ENCODE peak calls at places on chromosomes 11 and 22, in ten cellular contexts. X is activated gamma-delta T cell, Z is foreskin fibroblast, S is body of pancreas, M is NCI-H524, D is T-helper 22 cell, A is fibroblast of mammary gland, B is left colon, O is AG08396, E is activated T-cell treated with anti-CD3 and anti-CD28 coated beads for 1 hour. G is an unnamed sample.
A peak's percentile ranks its signal among the peaks of the same experiment; 100 is the strongest.

GRCh38 chr11:693887-694562 is 997 bp downstream of the DEAF1 start:
- DNase-seq in O (no peak), A (no peak), S (peak; percentile 55), Z (no peak), D (no peak), X (no peak), B (peak; percentile 71), M (no peak), E (no peak), G (no peak)

GRCh38 chr11:3169952-3170755 is 5.0 kb upstream of the OSBPL5 start:
- DNase-seq in A (peak; percentile 75), X (no peak), E (no peak), B (no peak), Z (no peak), M (no peak), O (no peak), D (no peak), S (peak; percentile 48), G (no peak)

GRCh38 chr22:39723899-39724351 is 153.4 kb downstream of the CACNA1I start:
- DNase-seq in S (no peak), D (no peak), Z (peak; percentile 2), O (no peak), M (no peak), X (no peak), A (peak; percentile 32), E (no peak), B (no peak), G (no peak)

GRCh38 chr22:33210129-33210784 is 152.1 kb upstream of the SYN3 start:
- DNase-seq in A (peak; percentile 49), S (peak; percentile 22), M (peak; percentile 26), X (no peak), Z (no peak), E (no peak), D (no peak), O (peak; percentile 50), B (no peak), G (peak; percentile 50)

GRCh38 chr11:5564259-5565019 is 16.1 kb upstream of the OR52H1 start:
- DNase-seq in E (no peak), Z (no peak), S (no peak), O (no peak), M (no peak), A (peak; percentile 57), D (no peak), B (no peak), X (no peak), G (no peak)

GRCh38 chr11:3685923-3686322 is 14.7 kb upstream of the CHRNA10 start:
- DNase-seq in X (no peak), E (no peak), B (no peak), M (no peak), S (no peak), Z (no peak), A (no peak), D (no peak), O (no peak), G (no peak)

GRCh38 chr22:46935506-46936377 is 173.3 kb downstream of the TBC1D22A start:
- DNase-seq in A (no peak), X (no peak), E (no peak), Z (no peak), S (no peak), O (no peak), D (no peak), M (no peak), B (peak; percentile 71), G (no peak)

GRCh38 chr11:47234669-47235075 is 13.9 kb downstream of the ACP2 start:
- DNase-seq in M (no peak), B (peak; percentile 52), A (peak; percentile 45), X (no peak), Z (no peak), D (peak; percentile 70), E (peak; percentile 37), O (no peak), S (peak; percentile 90), G (no peak)

GRCh38 chr11:74322667-74323066 is 11.2 kb upstream of the P4HA3 start:
- DNase-seq in A (peak; percentile 66), B (peak; percentile 57), M (no peak), X (no peak), O (no peak), Z (no peak), D (no peak), E (no peak), S (peak; percentile 26), G (no peak)

GRCh38 chr11:17763703-17764102 is 29.1 kb downstream of the KCNC1 start:
- DNase-seq in M (no peak), B (no peak), O (no peak), E (no peak), X (no peak), D (no peak), A (no peak), S (no peak), Z (no peak), G (no peak)

GRCh38 chr11:94926698-94927237 is 46.6 kb downstream of the CWC15 start:
- DNase-seq in M (no peak), X (no peak), S (peak; percentile 56), D (no peak), Z (peak; percentile 96), B (peak; percentile 54), A (peak; percentile 97), E (no peak), O (peak; percentile 83), G (peak; percentile 87)

GRCh38 chr11:7691759-7692334 is 14.4 kb downstream of the OVCH2 start:
- DNase-seq in Z (no peak), S (no peak), D (no peak), M (no peak), E (no peak), X (no peak), B (no peak), A (no peak), O (no peak), G (no peak)

GRCh38 chr11:66235141-66235540 is 33.3 kb upstream of the RAB1B start:
- DNase-seq in B (no peak), D (no peak), O (no peak), E (no peak), A (no peak), X (no peak), S (no peak), M (no peak), Z (no peak), G (no peak)

GRCh38 chr22:42433754-42434153 is 1.6 kb upstream of the NFAM1 start:
- DNase-seq in D (no peak), E (no peak), A (no peak), B (no peak), O (no peak), X (no peak), Z (no peak), M (no peak), S (no peak), G (no peak)

GRCh38 chr11:93059074-93059957 is 89.9 kb downstream of the MTNR1B start:
- DNase-seq in M (no peak), B (no peak), A (peak; percentile 71), S (no peak), X (no peak), Z (peak; percentile 47), D (no peak), O (no peak), E (no peak), G (no peak)

GRCh38 chr22:38317237-38317994 is at the start of gene CSNK1E:
- DNase-seq in A (no peak), D (peak; percentile 63), M (peak; percentile 45), X (peak; percentile 66), Z (no peak), S (peak; percentile 84), B (peak; percentile 80), O (peak; percentile 90), E (peak; percentile 64), G (peak; percentile 87)

GRCh38 chr11:93822359-93822758 is 28.1 kb downstream of the VSTM5 start:
- DNase-seq in B (no peak), A (no peak), E (no peak), M (no peak), D (no peak), Z (no peak), O (no peak), X (no peak), S (no peak), G (no peak)

GRCh38 chr11:46050065-46050464 is 71.2 kb downstream of the PHF21A start:
- DNase-seq in X (no peak), M (no peak), Z (peak; percentile 87), S (peak; percentile 25), D (no peak), B (no peak), E (no peak), A (peak; percentile 63), O (peak; percentile 62), G (peak; percentile 21)

GRCh38 chr22:37336474-37337028 is 54.2 kb downstream of the CYTH4 start:
- DNase-seq in Z (no peak), M (no peak), X (no peak), O (no peak), D (no peak), A (no peak), B (peak; percentile 42), E (no peak), S (no peak), G (no peak)

GRCh38 chr22:38734203-38735100 is 21.3 kb downstream of the SUN2 start:
- DNase-seq in X (no peak), B (peak; percentile 24), M (no peak), O (no peak), E (no peak), D (no peak), Z (no peak), A (no peak), S (no peak), G (no peak)

GRCh38 chr22:47918276-47918928 is 1156.0 kb downstream of the TBC1D22A start:
- DNase-seq in A (no peak), S (no peak), O (no peak), D (no peak), M (peak; percentile 38), Z (no peak), X (peak; percentile 39), B (no peak), E (peak; percentile 6), G (no peak)

GRCh38 chr11:45483361-45483760 is 182.1 kb downstream of the CHST1 start:
- DNase-seq in A (no peak), O (no peak), M (no peak), D (no peak), B (no peak), E (no peak), Z (no peak), X (no peak), S (no peak), G (no peak)

GRCh38 chr11:10380921-10381320 is 74.1 kb upstream of the AMPD3 start:
- DNase-seq in E (no peak), Z (no peak), M (no peak), X (no peak), A (no peak), D (no peak), B (no peak), O (no peak), S (no peak), G (no peak)